ENCODE peak calls at places on chromosomes 2 and 18, in five cellular contexts. G is colonic mucosa, X is omental fat pad, L is progenitor cell of endocrine pancreas, V is spleen. Q is an unnamed sample.

GRCh38 chr2:127574656-127575055 is 39.2 kb downstream of the MYO7B start:
- DNase-seq in L (no peak), G (no peak), V (peak), X (no peak), Q (no peak)

GRCh38 chr2:220703279-220703678 is 868.8 kb downstream of the EPHA4 start:
- DNase-seq in L (no peak), G (no peak), V (no peak), X (no peak), Q (no peak)

GRCh38 chr18:54279477-54280205 is 10.3 kb downstream of the POLI start:
- DNase-seq in G (no peak), X (no peak), L (no peak), V (no peak), Q (no peak)

GRCh38 chr2:203948733-203949132 is 12.2 kb downstream of the ICOS start:
- DNase-seq in X (no peak), L (no peak), V (no peak), G (no peak), Q (no peak)

GRCh38 chr2:172539767-172540166 is 16.1 kb upstream of the PDK1 start:
- DNase-seq in V (no peak), L (no peak), G (no peak), X (no peak), Q (no peak)

GRCh38 chr2:50290718-50291117 is 741.2 kb downstream of the NRXN1 start:
- DNase-seq in X (no peak), G (no peak), L (no peak), V (no peak), Q (no peak)

GRCh38 chr2:187580462-187581124 is 26.4 kb upstream of the TFPI start:
- DNase-seq in G (no peak), L (no peak), V (no peak), X (no peak), Q (no peak)

GRCh38 chr2:59182249-59182648 is 941.1 kb upstream of the FANCL start:
- DNase-seq in L (no peak), V (no peak), G (no peak), X (no peak), Q (no peak)

GRCh38 chr2:187499941-187500532 is 52.0 kb upstream of the CALCRL start:
- DNase-seq in X (peak), L (peak), V (no peak), G (peak), Q (no peak)

GRCh38 chr2:189337648-189338047 is 103.6 kb upstream of the WDR75 start:
- DNase-seq in G (no peak), V (no peak), L (no peak), X (no peak), Q (no peak)

GRCh38 chr18:42425025-42425424 is 470.0 kb downstream of the PIK3C3 start:
- DNase-seq in V (no peak), G (no peak), L (no peak), X (no peak), Q (no peak)

GRCh38 chr2:54670485-54671009 is 52.9 kb upstream of the EML6 start:
- DNase-seq in L (no peak), G (no peak), X (no peak), V (no peak), Q (no peak)

GRCh38 chr2:222928335-222928734 is 67.5 kb downstream of the ACSL3 start:
- DNase-seq in G (no peak), L (no peak), X (no peak), V (no peak), Q (no peak)

GRCh38 chr2:5148392-5149085 is 543.6 kb upstream of the SOX11 start:
- DNase-seq in G (no peak), X (no peak), V (no peak), L (no peak), Q (no peak)

GRCh38 chr2:14778015-14778414 is 145.5 kb downstream of the LRATD1 start:
- DNase-seq in X (no peak), V (no peak), L (no peak), G (no peak), Q (no peak)

GRCh38 chr2:166361351-166362153 is 14.2 kb downstream of the SCN9A start:
- DNase-seq in L (no peak), V (no peak), X (no peak), G (no peak), Q (no peak)

GRCh38 chr2:234544659-234545611 is 48.1 kb upstream of the ARL4C start:
- DNase-seq in X (peak), G (peak), L (peak), V (peak), Q (peak)

DNA sequence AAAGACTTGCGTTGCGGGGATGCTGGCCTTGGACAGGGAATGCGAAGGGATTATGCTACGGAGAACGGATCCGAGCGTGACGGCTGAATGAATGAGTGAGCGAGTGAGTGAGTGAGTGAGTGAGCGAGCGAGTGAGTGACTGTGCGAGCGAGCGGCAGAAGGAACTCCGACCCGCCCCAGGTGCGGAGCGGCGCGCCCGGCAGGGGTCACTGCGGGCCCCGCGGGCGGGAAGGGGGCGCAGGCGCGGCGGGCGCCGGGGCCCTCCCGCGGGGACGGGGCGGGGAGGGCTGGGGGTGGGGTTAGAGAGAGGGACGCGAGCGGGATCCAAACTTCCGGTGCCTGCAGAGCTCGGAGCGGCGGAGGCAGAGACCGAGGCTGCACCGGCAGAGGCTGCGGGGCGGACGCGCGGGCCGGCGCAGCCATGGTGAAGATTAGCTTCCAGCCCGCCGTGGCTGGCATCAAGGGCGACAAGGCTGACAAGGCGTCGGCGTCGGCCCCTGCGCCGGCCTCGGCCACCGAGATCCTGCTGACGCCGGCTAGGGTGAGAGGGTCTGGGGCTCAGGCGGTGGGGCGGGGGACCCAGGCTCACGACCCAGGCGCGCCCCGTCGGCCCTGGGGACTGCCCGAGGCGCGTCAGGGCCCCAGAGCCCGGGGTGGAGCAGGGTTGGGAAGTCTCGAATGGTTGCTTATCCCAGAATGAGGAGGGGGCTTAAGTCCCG is at the start of gene ITM2C:
- DNase-seq in X (no peak), G (peak), L (peak), V (peak), Q (peak)
- TF ChIP-seq CTCF in X (no peak), G (no peak), L (peak), V (no peak), Q (peak)

GRCh38 chr2:108960006-108960405 is 29.0 kb downstream of the EDAR start:
- DNase-seq in V (no peak), G (no peak), L (no peak), X (no peak), Q (no peak)
- TF ChIP-seq CTCF in V (no peak), G (no peak), L (peak), X (no peak), Q (no peak)

GRCh38 chr18:7567487-7568425 is 640 bp downstream of the PTPRM start:
- DNase-seq in G (peak), V (peak), X (no peak), L (peak), Q (no peak)
- TF ChIP-seq CTCF in G (no peak), V (no peak), X (no peak), L (no peak), Q (no peak)

GRCh38 chr2:8219631-8220393 is 462.0 kb upstream of the ID2 start:
- DNase-seq in L (no peak), V (no peak), G (no peak), X (no peak), Q (no peak)
- TF ChIP-seq CTCF in L (no peak), V (no peak), G (no peak), X (no peak), Q (no peak)

GRCh38 chr2:169480079-169480465 is 778 bp downstream of the BBS5 start:
- DNase-seq in G (no peak), L (no peak), X (no peak), V (no peak), Q (no peak)

GRCh38 chr2:169476459-169476858 is 2.8 kb upstream of the BBS5 start:
- DNase-seq in G (no peak), X (no peak), L (no peak), V (no peak), Q (no peak)

GRCh38 chr2:169478745-169479256 is 493 bp upstream of the BBS5 start:
- DNase-seq in L (no peak), V (no peak), X (no peak), G (no peak), Q (no peak)

GRCh38 chr2:169478339-169478738 is 955 bp upstream of the BBS5 start:
- DNase-seq in G (no peak), L (no peak), X (no peak), V (no peak), Q (no peak)

DNA sequence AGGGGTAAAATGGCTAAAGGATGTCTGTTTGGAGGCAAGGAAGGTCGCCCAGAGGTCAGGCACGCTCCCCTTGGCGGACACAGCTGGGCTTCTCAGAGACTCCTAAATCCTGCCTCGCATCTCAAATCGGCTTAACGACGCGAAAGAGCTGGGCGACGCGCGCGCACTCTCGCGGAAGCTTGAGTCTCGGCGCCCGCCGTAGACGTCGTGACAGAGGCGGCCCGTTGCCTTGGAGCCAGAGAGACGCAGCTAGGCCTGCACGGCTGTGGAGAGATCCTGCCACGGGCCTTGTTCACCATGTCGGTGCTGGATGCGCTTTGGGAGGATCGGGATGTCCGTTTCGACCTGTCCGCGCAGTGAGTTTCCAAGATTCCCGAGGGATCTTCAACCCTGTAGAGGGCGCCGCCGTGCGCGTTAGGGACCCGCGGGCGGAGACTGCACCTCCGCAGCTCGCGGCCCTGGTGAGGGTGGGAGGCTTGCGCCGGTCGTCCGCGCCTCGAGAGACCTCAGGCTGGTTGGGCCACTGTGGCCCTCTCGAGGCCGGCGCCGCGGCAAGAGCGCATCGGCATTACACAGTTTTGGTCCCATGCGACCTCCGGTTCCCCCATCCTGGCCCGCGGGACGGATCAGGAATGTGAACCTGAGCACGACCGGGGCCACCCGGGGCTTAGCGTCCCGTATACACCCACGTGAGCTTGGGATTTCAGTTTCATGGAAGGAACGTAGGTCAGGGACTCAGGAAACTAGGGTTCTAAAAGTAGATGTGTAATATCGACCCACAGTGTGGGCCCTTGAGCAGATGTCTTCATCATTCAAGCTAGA is at the start of gene BBS5:
- DNase-seq in L (peak), G (peak), V (peak), X (peak), Q (peak)
- TF ChIP-seq CTCF in L (peak), G (peak), V (no peak), X (no peak), Q (peak)

Q was measured in natural killer cell.